ENCODE peak calls at places on chromosomes 3 and 15, in ten cellular contexts. I is endodermal cell; U is naive thymus-derived CD4-positive, alpha-beta T cell; P is pancreas; E is NT2/D1; G is Panc1; F is PC-3; X is PC-9; T is stomach; M is right atrium auricular region. Q is an unnamed sample.

GRCh38 chr3:184741259-184741556 is 29.3 kb upstream of the MAGEF1 start:
- DNase-seq in I (no peak), U (no peak), P (no peak), E (no peak), G (no peak), F (no peak), X (peak; percentile 50), T (peak; percentile 14), M (no peak), Q (no peak)

GRCh38 chr15:72958634-72959033 is 93.6 kb upstream of the NEO1 start:
- DNase-seq in I (no peak), U (no peak), P (no peak), E (no peak), G (no peak), F (no peak), X (no peak), T (no peak), M (no peak), Q (no peak)

GRCh38 chr3:99868438-99868723 is 50.7 kb downstream of the CMSS1 start:
- DNase-seq in I (no peak), U (no peak), P (no peak), E (no peak), G (no peak), F (peak; percentile 36), X (no peak), T (no peak), M (no peak), Q (no peak)

GRCh38 chr3:131218196-131218595 is 163.4 kb upstream of the NUDT16 start:
- DNase-seq in I (no peak), U (no peak), P (no peak), E (no peak), G (no peak), F (peak; percentile 58), X (no peak), T (no peak), M (no peak), Q (no peak)

GRCh38 chr3:13282986-13283876 is 136.9 kb downstream of the NUP210 start:
- DNase-seq in I (peak; percentile 91), U (no peak), P (no peak), E (peak; percentile 68), G (no peak), F (peak; percentile 63), X (peak; percentile 29), T (no peak), M (no peak), Q (no peak)

GRCh38 chr15:76533995-76534394 is 197.4 kb downstream of the ISL2 start:
- DNase-seq in I (no peak), U (no peak), P (no peak), E (no peak), G (no peak), F (no peak), X (no peak), T (no peak), M (no peak), Q (no peak)

GRCh38 chr3:36060950-36061349 is 319.4 kb upstream of the STAC start:
- DNase-seq in I (no peak), U (no peak), P (no peak), E (no peak), G (no peak), F (peak; percentile 88), X (no peak), T (no peak), M (no peak), Q (no peak)

GRCh38 chr3:140439527-140439926 is 238.3 kb upstream of the TRIM42 start:
- DNase-seq in I (no peak), U (no peak), P (no peak), E (no peak), G (no peak), F (no peak), X (no peak), T (no peak), M (peak; percentile 11), Q (peak; percentile 71)

GRCh38 chr3:25856902-25857518 is 67.1 kb downstream of the OXSM start:
- DNase-seq in I (no peak), U (peak; percentile 56), P (no peak), E (no peak), G (no peak), F (peak; percentile 68), X (no peak), T (no peak), M (no peak), Q (no peak)

GRCh38 chr3:104150724-104151123 is 1216.0 kb upstream of the ALCAM start:
- DNase-seq in I (no peak), U (no peak), P (no peak), E (no peak), G (no peak), F (no peak), X (no peak), T (no peak), M (no peak), Q (no peak)
- H3K4me1 ChIP-seq in I (peaks cover under 1% of the 10 kb centered on the region), U (no peaks in the 10 kb centered on the region), P (no peaks in the 10 kb centered on the region), E (no peaks in the 10 kb centered on the region), G (no peaks in the 10 kb centered on the region), F (no peaks in the 10 kb centered on the region), X (no peaks in the 10 kb centered on the region), T (no peaks in the 10 kb centered on the region), M (no peaks in the 10 kb centered on the region), Q (no peaks in the 10 kb centered on the region)

GRCh38 chr3:97835761-97836160 is 13.9 kb downstream of the CRYBG3 start:
- DNase-seq in I (no peak), U (no peak), P (no peak), E (no peak), G (no peak), F (no peak), X (no peak), T (no peak), M (no peak), Q (no peak)

GRCh38 chr3:97839944-97840343 is 18.1 kb downstream of the CRYBG3 start:
- DNase-seq in I (no peak), U (no peak), P (no peak), E (no peak), G (no peak), F (no peak), X (no peak), T (no peak), M (no peak), Q (no peak)

GRCh38 chr3:97838393-97838792 is 16.6 kb downstream of the CRYBG3 start:
- DNase-seq in I (no peak), U (no peak), P (no peak), E (no peak), G (no peak), F (no peak), X (no peak), T (no peak), M (no peak), Q (no peak)

GRCh38 chr3:97841956-97842355 is 20.1 kb downstream of the CRYBG3 start:
- DNase-seq in I (no peak), U (no peak), P (no peak), E (no peak), G (no peak), F (no peak), X (no peak), T (no peak), M (no peak), Q (no peak)

GRCh38 chr3:97841304-97841703 is 19.5 kb downstream of the CRYBG3 start:
- DNase-seq in I (no peak), U (no peak), P (no peak), E (no peak), G (no peak), F (no peak), X (no peak), T (no peak), M (no peak), Q (no peak)
- H3K4me1 ChIP-seq in I (peaks cover 17% of the 10 kb centered on the region), U (no peaks in the 10 kb centered on the region), P (no peaks in the 10 kb centered on the region), E (no peaks in the 10 kb centered on the region), G (no peaks in the 10 kb centered on the region), F (no peaks in the 10 kb centered on the region), X (peaks cover 6% of the 10 kb centered on the region), T (no peaks in the 10 kb centered on the region), M (peaks cover 6% of the 10 kb centered on the region), Q (peaks cover 30% of the 10 kb centered on the region)

DNA sequence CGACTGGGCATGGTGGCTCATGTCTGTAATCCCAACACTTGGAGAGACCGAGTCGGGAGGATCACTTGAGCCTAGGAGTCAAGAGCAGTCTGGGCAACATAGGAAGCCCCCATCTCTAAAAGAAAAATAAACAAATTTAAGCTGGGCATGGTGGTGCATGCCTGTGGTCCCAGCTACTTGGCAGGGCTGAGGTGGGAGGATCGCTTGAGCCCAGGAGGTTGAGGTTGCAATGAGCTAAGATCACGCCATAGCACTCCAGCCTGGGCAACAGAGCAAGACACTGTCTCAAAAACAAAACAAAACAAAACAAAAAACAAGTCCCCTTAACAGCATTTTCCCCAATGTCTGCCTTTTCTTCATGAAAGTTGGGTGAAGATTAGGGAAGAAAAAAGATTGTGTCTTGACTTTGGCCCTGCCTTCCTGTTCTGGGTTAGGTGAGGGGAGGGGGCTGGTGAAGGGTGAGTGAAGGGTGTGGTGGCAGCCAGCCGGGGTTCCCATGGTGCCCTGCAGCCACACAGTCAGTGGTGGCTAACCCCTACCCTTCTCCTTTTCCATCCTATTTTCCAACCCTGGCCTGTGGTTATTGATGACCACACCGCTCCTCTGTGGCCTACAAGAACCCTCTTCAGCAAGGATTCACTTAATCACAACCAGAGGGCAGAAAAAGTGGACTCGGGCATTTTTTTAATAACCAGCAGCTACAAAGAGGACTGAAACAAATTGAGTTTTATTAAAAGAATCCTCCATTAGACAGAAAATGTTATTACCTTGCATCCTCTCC is 28.4 kb upstream of the SMAD3 start:
- DNase-seq in I (no peak), U (no peak), P (no peak), E (no peak), G (no peak), F (no peak), X (no peak), T (no peak), M (no peak), Q (no peak)
- H3K4me1 ChIP-seq in I (peaks cover 11% of the 10 kb centered on the region), U (peaks cover 12% of the 10 kb centered on the region), P (peaks cover 4% of the 10 kb centered on the region), E (peaks cover 23% of the 10 kb centered on the region), G (peaks cover 8% of the 10 kb centered on the region), F (no peaks in the 10 kb centered on the region), X (peaks cover 14% of the 10 kb centered on the region), T (peaks cover 14% of the 10 kb centered on the region), M (peaks cover 18% of the 10 kb centered on the region), Q (peaks cover 22% of the 10 kb centered on the region)

DNA sequence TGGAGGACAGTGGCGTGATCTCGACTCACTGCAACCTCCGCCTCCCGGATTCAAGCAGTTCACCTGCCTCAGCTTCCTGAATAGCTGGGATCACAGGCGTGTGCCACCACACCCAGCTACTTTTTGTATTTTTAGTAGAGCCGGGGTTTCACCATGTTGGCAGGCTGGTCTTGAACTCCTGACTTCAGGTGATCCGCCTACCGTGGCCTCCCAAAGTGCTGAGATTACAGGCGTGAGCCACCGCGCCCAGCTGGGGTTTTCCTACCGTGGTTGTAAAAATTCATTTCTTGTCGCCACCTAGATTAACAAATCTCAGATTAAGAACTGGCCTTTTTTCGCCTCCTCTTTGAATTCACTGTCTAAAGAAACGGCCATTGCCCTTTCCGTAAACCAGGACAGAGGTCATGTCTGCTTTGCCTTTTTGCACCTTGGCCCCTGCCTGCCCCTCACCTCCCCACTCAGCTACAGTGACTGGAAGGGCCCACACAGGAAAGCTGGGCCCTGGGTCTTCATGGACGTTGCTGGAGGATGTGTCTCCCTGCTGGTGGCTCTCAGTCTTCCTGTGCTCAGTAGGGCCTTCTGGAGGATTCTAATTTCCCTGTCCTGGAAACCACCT is 17.2 kb downstream of the ZNF710 start:
- DNase-seq in I (peak; percentile 44), U (no peak), P (no peak), E (no peak), G (no peak), F (no peak), X (no peak), T (no peak), M (no peak), Q (peak; percentile 44)
- H3K4me1 ChIP-seq in I (peaks cover 13% of the 10 kb centered on the region), U (peaks cover 9% of the 10 kb centered on the region), P (no peaks in the 10 kb centered on the region), E (peaks cover 5% of the 10 kb centered on the region), G (peaks cover 2% of the 10 kb centered on the region), F (no peaks in the 10 kb centered on the region), X (no peaks in the 10 kb centered on the region), T (peaks cover 23% of the 10 kb centered on the region), M (peaks cover 12% of the 10 kb centered on the region), Q (peaks cover 25% of the 10 kb centered on the region)

Q was measured in vagina.